ENCODE peak calls at places on chromosomes 6 and 20, in five cellular contexts. Z, T, E, Y and A are unnamed samples.

GRCh38 chr6:149273318-149273717 is 44.2 kb upstream of the TAB2 start:
- DNase-seq in Z (no peak), T (no peak), E (no peak), Y (no peak), A (no peak)

GRCh38 chr6:39206250-39206721 is 23.0 kb downstream of the KCNK5 start:
- DNase-seq in Z (peak), T (peak), E (no peak), Y (no peak), A (no peak)

GRCh38 chr6:78910611-78911134 is 43.3 kb downstream of the IRAK1BP1 start:
- DNase-seq in Z (no peak), T (peak), E (no peak), Y (no peak), A (peak)

GRCh38 chr6:4008324-4009047 is 70.5 kb downstream of the FAM217A start:
- DNase-seq in Z (peak), T (peak), E (peak), Y (no peak), A (no peak)

GRCh38 chr6:106509420-106510089 is 119.7 kb downstream of the RTN4IP1 start:
- DNase-seq in Z (no peak), T (no peak), E (peak), Y (no peak), A (peak)

GRCh38 chr6:117441824-117442264 is 16.1 kb upstream of the ROS1 start:
- DNase-seq in Z (peak), T (no peak), E (peak), Y (no peak), A (no peak)

GRCh38 chr6:135722679-135723078 is 128.8 kb upstream of the PDE7B start:
- DNase-seq in Z (peak), T (no peak), E (peak), Y (no peak), A (no peak)

GRCh38 chr20:20732641-20733040 is 20.2 kb upstream of the RALGAPA2 start:
- DNase-seq in Z (no peak), T (no peak), E (no peak), Y (no peak), A (no peak)

GRCh38 chr20:51368461-51369211 is 173.9 kb downstream of the NFATC2 start:
- DNase-seq in Z (no peak), T (no peak), E (no peak), Y (no peak), A (no peak)

GRCh38 chr6:40419377-40419776 is 167.8 kb downstream of the LRFN2 start:
- DNase-seq in Z (peak), T (no peak), E (no peak), Y (no peak), A (no peak)

GRCh38 chr20:24470031-24470781 is 777 bp downstream of the SYNDIG1 start:
- DNase-seq in Z (peak), T (no peak), E (no peak), Y (no peak), A (peak)

GRCh38 chr20:57928181-57928967 is 218.6 kb upstream of the PMEPA1 start:
- DNase-seq in Z (peak), T (no peak), E (no peak), Y (no peak), A (no peak)

GRCh38 chr6:5590187-5590586 is 328.9 kb downstream of the FARS2 start:
- DNase-seq in Z (no peak), T (no peak), E (no peak), Y (no peak), A (no peak)

GRCh38 chr6:81624443-81624842 is 128.0 kb downstream of the TENT5A start:
- DNase-seq in Z (no peak), T (no peak), E (no peak), Y (no peak), A (no peak)

GRCh38 chr6:30283761-30284160 is 43.0 kb upstream of the TRIM39 start:
- DNase-seq in Z (no peak), T (no peak), E (no peak), Y (no peak), A (no peak)

GRCh38 chr6:111057074-111057752 is 30.1 kb upstream of the SLC16A10 start:
- DNase-seq in Z (peak), T (peak), E (peak), Y (no peak), A (no peak)

GRCh38 chr20:58467572-58468330 is 47.4 kb downstream of the APCDD1L start:
- DNase-seq in Z (no peak), T (no peak), E (no peak), Y (no peak), A (no peak)

GRCh38 chr6:152598858-152599537 is 38.2 kb downstream of the SYNE1 start:
- DNase-seq in Z (no peak), T (no peak), E (no peak), Y (no peak), A (no peak)

GRCh38 chr20:56731041-56731440 is 101.9 kb downstream of the TFAP2C start:
- DNase-seq in Z (no peak), T (no peak), E (no peak), Y (no peak), A (no peak)

GRCh38 chr6:43699564-43700186 is 12.1 kb upstream of the MRPS18A start:
- DNase-seq in Z (peak), T (no peak), E (peak), Y (no peak), A (no peak)

GRCh38 chr6:35213161-35213823 is 464 bp upstream of the SCUBE3 start:
- DNase-seq in Z (no peak), T (no peak), E (no peak), Y (no peak), A (peak)

GRCh38 chr6:16236009-16236501 is 2.3 kb upstream of the GMPR start:
- DNase-seq in Z (no peak), T (no peak), E (no peak), Y (no peak), A (no peak)

GRCh38 chr20:36113566-36114247 is 40.8 kb upstream of the EPB41L1 start:
- DNase-seq in Z (no peak), T (no peak), E (no peak), Y (peak), A (no peak)

GRCh38 chr20:49584418-49585382 is 16.8 kb upstream of the PTGIS start:
- DNase-seq in Z (peak), T (no peak), E (no peak), Y (no peak), A (no peak)

GRCh38 chr6:91704531-91704930 is 1117.7 kb upstream of the MAP3K7 start:
- DNase-seq in Z (no peak), T (no peak), E (no peak), Y (no peak), A (no peak)

GRCh38 chr6:140641412-140641811 is 1267.0 kb upstream of the CITED2 start:
- DNase-seq in Z (no peak), T (no peak), E (no peak), Y (peak), A (no peak)

GRCh38 chr6:106128981-106129761 is 43.0 kb downstream of the PRDM1 start:
- DNase-seq in Z (no peak), T (no peak), E (no peak), Y (no peak), A (no peak)

GRCh38 chr6:31498748-31499147 is 803 bp downstream of the MICB start:
- DNase-seq in Z (no peak), T (peak), E (no peak), Y (no peak), A (peak)

GRCh38 chr6:156359912-156360311 is 417.3 kb upstream of the ARID1B start:
- DNase-seq in Z (no peak), T (peak), E (peak), Y (no peak), A (peak)

GRCh38 chr20:388034-388994 is 7.8 kb downstream of the TRIB3 start:
- DNase-seq in Z (no peak), T (no peak), E (no peak), Y (no peak), A (no peak)

GRCh38 chr6:119207973-119208725 is 129.7 kb upstream of the FAM184A start:
- DNase-seq in Z (no peak), T (no peak), E (no peak), Y (no peak), A (no peak)

GRCh38 chr6:63543982-63544381 is 28.3 kb upstream of the LOC128125822 start:
- DNase-seq in Z (no peak), T (no peak), E (no peak), Y (no peak), A (no peak)

GRCh38 chr6:139371421-139372253 is 2.8 kb downstream of the CITED2 start:
- DNase-seq in Z (no peak), T (no peak), E (no peak), Y (no peak), A (no peak)

GRCh38 chr6:30908700-30909099 is 693 bp downstream of the GTF2H4 start:
- DNase-seq in Z (no peak), T (no peak), E (no peak), Y (no peak), A (no peak)

GRCh38 chr6:129865013-129865412 is 3.9 kb upstream of the TMEM244 start:
- DNase-seq in Z (peak), T (peak), E (peak), Y (no peak), A (no peak)

GRCh38 chr6:129866256-129866655 is 5.1 kb upstream of the TMEM244 start:
- DNase-seq in Z (no peak), T (no peak), E (no peak), Y (no peak), A (no peak)

GRCh38 chr6:129866688-129867087 is 5.6 kb upstream of the TMEM244 start:
- DNase-seq in Z (no peak), T (no peak), E (no peak), Y (no peak), A (no peak)

GRCh38 chr6:129860901-129861665 is at the start of gene TMEM244:
- DNase-seq in Z (no peak), T (no peak), E (no peak), Y (no peak), A (no peak)

GRCh38 chr6:129863664-129864063 is 2.5 kb upstream of the TMEM244 start:
- DNase-seq in Z (no peak), T (no peak), E (no peak), Y (no peak), A (no peak)
- TF ChIP-seq ESRRA in Z (no peak), T (no peak), E (no peak), Y (no peak), A (no peak)

GRCh38 chr20:59628171-59628570 is 23.8 kb downstream of the PHACTR3 start:
- DNase-seq in Z (no peak), T (no peak), E (no peak), Y (no peak), A (no peak)
- TF ChIP-seq CTCF in Z (no peak), T (no peak), E (no peak), Y (no peak), A (no peak)

DNA sequence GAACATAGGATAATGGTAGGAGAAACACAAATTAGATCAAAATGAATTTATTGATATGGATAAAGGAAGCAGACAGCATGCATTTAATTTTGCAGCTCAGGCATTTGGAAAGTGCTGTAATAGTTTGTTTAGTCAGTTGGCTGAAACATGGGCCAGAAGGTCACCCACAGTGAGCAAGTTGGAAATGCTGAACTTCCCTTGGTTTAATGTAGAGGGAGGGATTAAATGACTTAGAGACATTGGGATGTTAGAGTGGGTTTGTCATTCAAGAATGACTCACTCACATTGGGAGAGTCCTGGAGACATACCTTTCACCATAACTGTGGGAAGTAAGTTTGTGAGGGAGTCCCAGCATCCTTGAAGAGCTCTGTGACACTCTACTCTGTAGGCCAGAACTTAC is 231.5 kb upstream of the PLCB4 start:
- DNase-seq in Z (peak), T (no peak), E (peak), Y (no peak), A (no peak)
- TF ChIP-seq ESRRA in Z (no peak), T (no peak), E (no peak), Y (no peak), A (no peak)

GRCh38 chr20:47855799-47856198 is 70.5 kb upstream of the SULF2 start:
- DNase-seq in Z (no peak), T (no peak), E (no peak), Y (no peak), A (no peak)

GRCh38 chr20:47857994-47858557 is 72.8 kb upstream of the SULF2 start:
- DNase-seq in Z (no peak), T (no peak), E (no peak), Y (no peak), A (no peak)

GRCh38 chr20:47851774-47852173 is 66.5 kb upstream of the SULF2 start:
- DNase-seq in Z (no peak), T (no peak), E (no peak), Y (no peak), A (no peak)

GRCh38 chr20:47857142-47857993 is 72.1 kb upstream of the SULF2 start:
- DNase-seq in Z (no peak), T (peak), E (peak), Y (no peak), A (no peak)

DNA sequence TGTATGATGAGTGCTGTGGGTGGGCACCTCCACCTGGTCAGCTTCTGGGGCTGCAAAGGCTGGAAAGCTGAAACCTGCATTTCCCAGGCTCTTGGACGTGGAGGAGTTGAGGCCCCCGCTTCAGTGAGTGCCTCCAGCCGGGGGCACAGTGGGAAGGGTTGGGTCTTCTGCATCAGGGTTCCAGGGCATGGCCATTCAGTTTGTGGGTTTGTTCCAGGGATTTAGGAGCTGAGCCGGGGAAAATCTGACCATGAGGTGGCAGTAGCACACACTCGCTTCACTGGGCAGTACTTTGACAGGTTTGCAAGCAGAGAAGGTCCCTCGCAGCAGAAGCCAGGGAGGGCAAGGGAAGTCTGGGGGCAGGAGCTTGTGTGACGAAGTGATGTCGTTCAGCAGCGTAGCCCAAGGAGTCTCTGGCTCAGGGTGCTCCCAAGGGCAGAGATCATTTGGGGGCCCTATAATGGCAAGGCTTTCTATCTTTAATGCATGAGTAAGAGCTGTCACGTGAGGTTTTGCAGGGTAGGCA is 69.5 kb upstream of the SULF2 start:
- DNase-seq in Z (peak), T (peak), E (peak), Y (no peak), A (peak)
- TF ChIP-seq CTCF in Z (peak), T (peak), E (peak), Y (peak), A (peak)

GRCh38 chr20:1773816-1774215 is 116.2 kb upstream of the SIRPG start:
- DNase-seq in Z (no peak), T (no peak), E (no peak), Y (no peak), A (no peak)
- TF ChIP-seq ESRRA in Z (no peak), T (no peak), E (no peak), Y (no peak), A (no peak)

DNA sequence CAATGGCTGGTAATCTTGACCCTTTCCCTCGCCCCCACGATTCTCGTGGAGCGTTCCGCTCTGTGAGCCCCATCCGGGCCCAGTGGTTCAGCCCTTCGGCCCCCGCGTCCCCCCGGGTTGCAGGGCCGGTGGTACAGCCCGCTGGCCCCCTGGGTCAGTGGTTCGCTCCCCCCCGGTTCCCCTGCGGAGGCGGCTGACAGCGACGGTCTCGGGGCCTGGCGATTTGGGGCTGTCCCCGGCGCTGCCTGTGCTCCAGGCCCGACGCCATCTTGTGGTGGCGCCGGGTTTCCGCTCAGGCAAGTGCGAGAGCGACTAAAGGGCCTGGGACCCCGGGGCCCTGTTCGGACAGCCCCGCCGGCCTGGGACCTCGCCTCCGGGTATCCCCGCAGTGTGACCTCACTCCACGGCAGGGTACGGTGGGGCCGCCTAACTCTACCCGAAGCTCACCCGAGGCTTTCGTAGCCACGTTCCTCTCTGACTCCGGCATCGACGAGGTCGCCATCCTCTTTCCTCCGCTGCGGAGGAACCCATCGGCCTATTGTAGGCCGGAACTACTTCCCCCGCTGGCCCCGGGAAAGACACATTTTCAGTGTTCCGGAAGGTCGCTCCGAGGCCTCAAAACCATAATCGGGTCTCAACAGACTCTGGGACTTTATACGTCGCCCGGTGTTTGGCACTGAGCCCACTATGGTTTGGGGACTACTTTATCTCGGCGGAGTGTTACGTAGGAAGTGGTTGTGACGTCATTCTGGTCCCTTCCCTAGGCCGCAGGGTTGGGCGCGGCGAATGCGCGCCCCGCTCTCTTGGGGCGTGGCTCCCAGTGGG is at the start of gene ZNF335:
- DNase-seq in Z (peak), T (peak), E (peak), Y (peak), A (peak)
- TF ChIP-seq CTCF in Z (no peak), T (no peak), E (peak), Y (no peak), A (no peak)